ENCODE peak calls at places on chromosomes 3 and 15, in four cellular contexts. B is testis; Y is gastrocnemius medialis; F is CD4-positive, alpha-beta T cell. M is an unnamed sample.

GRCh38 chr15:77426871-77427270 is 6.2 kb downstream of the HMG20A start:
- DNase-seq in Y (no peak), F (no peak), B (no peak), M (no peak)

GRCh38 chr15:29473621-29474105 is 204.0 kb upstream of the NSMCE3 start:
- DNase-seq in Y (no peak), F (no peak), B (no peak), M (no peak)

GRCh38 chr3:17183951-17184550 is 299.3 kb downstream of the PLCL2 start:
- DNase-seq in F (no peak), Y (no peak), B (no peak), M (no peak)

GRCh38 chr15:71804226-71804625 is 6.1 kb upstream of the NR2E3 start:
- DNase-seq in F (no peak), B (no peak), Y (no peak), M (no peak)

GRCh38 chr15:90376789-90377188 is 11.3 kb upstream of the IQGAP1 start:
- DNase-seq in Y (no peak), B (no peak), F (peak), M (no peak)

GRCh38 chr15:90018216-90018831 is 17.2 kb downstream of the ZNF710 start:
- DNase-seq in Y (no peak), B (no peak), F (no peak), M (no peak)

GRCh38 chr3:72329354-72329753 is 518.9 kb downstream of the SHQ1 start:
- DNase-seq in F (no peak), Y (no peak), B (peak), M (no peak)

GRCh38 chr3:115783938-115784738 is 160.8 kb downstream of the GAP43 start:
- DNase-seq in B (peak), F (peak), Y (peak), M (peak)

GRCh38 chr3:38084019-38084968 is 45.3 kb downstream of the DLEC1 start:
- DNase-seq in B (peak), Y (no peak), F (no peak), M (no peak)

GRCh38 chr15:81160312-81161214 is 26.5 kb downstream of the CFAP161 start:
- DNase-seq in F (no peak), Y (peak), B (peak), M (no peak)

GRCh38 chr15:71203573-71204444 is 88.5 kb downstream of the THSD4 start:
- DNase-seq in F (no peak), Y (no peak), B (no peak), M (no peak)

GRCh38 chr3:71752911-71753715 is 542 bp upstream of the GPR27 start:
- DNase-seq in Y (no peak), B (peak), F (no peak), M (no peak)

GRCh38 chr15:39095218-39095879 is 485.5 kb upstream of the THBS1 start:
- DNase-seq in Y (no peak), F (no peak), B (no peak), M (no peak)

GRCh38 chr15:85504739-85505676 is 124.6 kb downstream of the AKAP13 start:
- DNase-seq in B (peak), F (peak), Y (peak), M (no peak)
- TF ChIP-seq CTCF in B (peak), F (peak), Y (peak), M (peak)

DNA sequence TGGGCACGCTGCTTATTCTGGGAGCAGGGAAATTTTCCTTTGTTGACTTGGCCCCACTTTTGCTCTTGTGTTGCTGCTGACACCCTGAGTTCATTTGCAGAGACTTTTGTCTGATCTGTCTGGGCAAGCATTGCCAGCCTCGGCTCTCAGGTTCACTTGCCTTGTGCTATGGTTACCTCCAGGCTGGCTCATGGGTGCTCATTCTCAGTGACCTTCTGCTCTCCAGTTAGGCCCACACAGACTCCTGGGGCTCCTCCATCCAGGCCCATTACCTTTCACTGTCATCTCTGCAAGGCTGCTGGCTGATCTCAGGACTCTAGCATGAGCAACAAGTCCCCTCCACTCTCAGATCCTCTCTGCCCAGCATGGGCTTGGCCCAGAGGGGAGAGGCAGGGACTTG is 108.3 kb downstream of the IL20RB start:
- DNase-seq in F (no peak), B (no peak), Y (no peak), M (no peak)
- TF ChIP-seq CTCF in F (no peak), B (no peak), Y (no peak), M (no peak)

DNA sequence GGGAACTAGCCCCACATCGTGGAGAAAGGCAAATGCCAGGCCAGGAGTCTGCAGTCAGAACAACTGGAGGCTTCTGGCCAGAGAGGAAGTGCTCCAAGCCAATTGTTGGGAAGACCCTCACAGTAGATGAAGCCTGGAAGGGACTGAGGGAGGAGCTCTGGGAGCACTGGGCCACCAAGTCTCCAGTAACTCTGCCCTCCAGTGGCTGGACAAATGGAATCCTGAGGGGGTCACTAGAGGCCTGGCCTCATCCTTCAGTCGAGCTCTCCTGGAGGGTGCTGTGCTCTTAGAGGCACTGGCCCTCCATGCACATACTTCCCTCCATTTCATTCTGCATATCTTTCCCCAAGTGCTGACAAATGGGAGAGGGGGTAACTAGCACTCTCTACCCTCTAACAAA is 103.0 kb downstream of the MYLK start:
- DNase-seq in B (no peak), Y (no peak), F (no peak), M (no peak)
- TF ChIP-seq CTCF in B (no peak), Y (no peak), F (no peak), M (no peak)

GRCh38 chr15:59105839-59106238 is 893 bp downstream of the CCNB2 start:
- DNase-seq in F (no peak), B (no peak), Y (no peak), M (no peak)
- TF ChIP-seq CTCF in F (no peak), B (no peak), Y (no peak), M (no peak)

DNA sequence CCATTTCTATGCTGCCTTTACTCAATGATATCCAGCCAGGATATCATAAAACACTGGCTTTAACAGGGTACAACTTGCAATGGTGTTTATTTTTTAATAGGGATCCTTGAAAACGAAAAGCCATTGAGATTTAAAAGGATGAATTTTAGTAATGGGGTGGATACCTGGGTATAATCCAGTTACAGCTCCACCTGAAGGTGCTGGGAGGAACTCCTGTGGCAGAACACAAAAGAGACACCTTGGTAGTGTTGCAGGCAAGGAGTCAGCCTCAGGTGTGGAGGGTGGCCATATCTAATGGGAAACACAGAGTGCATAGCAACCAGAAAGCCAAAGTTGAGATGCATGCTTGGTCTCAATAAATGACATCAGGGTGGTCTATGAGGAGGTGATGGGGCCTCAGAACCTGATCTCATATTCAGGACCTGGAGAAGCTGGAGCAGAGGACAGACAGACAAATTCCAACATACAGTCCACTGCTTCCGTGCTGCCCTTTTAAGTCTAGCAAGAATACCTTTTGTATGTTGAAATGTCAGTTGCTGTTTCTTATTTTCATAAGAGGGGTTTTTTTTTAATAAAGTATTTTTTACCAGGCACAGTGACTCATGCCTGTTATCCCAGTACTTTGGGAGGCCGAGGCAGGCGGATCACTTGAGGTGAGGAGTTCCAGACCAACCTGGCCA is 12.0 kb upstream of the PAQR9 start:
- DNase-seq in Y (no peak), F (no peak), B (no peak), M (no peak)
- TF ChIP-seq CTCF in Y (no peak), F (no peak), B (no peak), M (no peak)

GRCh38 chr15:50321680-50322079 is 33.3 kb downstream of the GABPB1 start:
- DNase-seq in Y (no peak), F (no peak), B (no peak), M (no peak)

GRCh38 chr15:50318697-50319096 is 36.3 kb downstream of the GABPB1 start:
- DNase-seq in B (no peak), Y (no peak), F (no peak), M (no peak)

GRCh38 chr15:50312636-50313035 is 42.4 kb downstream of the GABPB1 start:
- DNase-seq in B (no peak), F (no peak), Y (no peak), M (no peak)

GRCh38 chr15:50320504-50320903 is 34.5 kb downstream of the GABPB1 start:
- DNase-seq in F (no peak), Y (no peak), B (no peak), M (no peak)

DNA sequence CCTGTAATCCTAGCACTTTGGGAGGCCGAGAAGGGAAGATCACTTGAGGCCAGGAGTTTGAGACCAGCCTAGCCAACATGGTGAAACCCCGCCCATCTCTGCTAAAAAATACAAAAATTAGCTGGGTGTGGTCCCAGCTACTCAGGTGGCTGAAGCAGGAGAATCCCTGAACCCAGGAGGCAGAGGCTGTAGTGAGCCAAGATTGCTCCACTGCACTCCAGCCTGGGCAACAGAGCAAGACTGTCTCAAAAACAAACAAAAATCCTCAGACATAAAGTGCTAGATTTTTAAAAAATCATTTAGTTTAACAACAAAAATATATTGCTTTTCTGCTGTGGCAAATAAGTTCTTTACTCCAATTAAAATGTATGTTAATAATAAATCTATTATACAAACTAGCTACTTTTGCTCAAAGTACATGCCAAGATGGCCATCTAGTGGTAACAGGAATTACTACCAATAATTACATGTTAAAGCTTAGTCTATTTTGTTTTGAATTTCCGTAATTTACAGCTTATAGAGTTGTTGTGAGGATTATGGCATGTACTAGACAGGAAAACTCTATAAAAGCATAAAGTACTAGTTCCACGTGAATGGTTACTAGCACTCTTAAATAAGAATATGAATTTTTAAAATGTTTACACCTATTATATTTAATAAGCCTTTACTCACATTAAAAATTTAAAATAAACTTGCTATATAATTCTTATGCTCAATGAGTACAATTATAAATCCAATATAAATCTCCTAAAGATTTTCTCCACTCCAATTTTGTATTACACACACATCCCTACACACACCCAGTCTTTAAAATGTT is 39.0 kb downstream of the GABPB1 start:
- DNase-seq in F (no peak), B (no peak), Y (no peak), M (no peak)
- TF ChIP-seq CTCF in F (peak), B (peak), Y (peak), M (peak)

DNA sequence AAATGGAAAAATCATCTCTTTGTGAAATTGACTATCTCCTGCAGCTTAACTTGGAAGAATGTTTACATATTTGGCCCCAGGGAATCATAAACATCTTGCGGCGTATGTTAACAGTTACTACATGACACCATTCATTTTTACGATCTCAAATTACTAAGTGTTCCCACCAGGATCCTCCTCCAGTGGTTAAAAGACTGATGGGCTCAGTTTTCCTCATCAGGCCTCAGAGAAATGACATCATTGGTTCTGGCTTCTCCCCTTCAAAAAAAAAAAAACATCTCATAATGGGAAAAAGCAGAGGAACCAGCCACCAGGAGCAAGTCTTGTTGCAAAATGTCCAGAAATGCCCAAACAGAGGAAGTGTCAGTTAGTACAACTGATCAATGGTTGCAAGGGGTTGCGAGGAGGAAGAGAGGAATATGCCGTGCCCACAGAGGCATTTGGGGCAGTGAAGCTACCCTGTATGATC is 70.5 kb upstream of the LIPC start:
- DNase-seq in Y (no peak), B (no peak), F (no peak), M (no peak)
- TF ChIP-seq CTCF in Y (no peak), B (no peak), F (no peak), M (no peak)

DNA sequence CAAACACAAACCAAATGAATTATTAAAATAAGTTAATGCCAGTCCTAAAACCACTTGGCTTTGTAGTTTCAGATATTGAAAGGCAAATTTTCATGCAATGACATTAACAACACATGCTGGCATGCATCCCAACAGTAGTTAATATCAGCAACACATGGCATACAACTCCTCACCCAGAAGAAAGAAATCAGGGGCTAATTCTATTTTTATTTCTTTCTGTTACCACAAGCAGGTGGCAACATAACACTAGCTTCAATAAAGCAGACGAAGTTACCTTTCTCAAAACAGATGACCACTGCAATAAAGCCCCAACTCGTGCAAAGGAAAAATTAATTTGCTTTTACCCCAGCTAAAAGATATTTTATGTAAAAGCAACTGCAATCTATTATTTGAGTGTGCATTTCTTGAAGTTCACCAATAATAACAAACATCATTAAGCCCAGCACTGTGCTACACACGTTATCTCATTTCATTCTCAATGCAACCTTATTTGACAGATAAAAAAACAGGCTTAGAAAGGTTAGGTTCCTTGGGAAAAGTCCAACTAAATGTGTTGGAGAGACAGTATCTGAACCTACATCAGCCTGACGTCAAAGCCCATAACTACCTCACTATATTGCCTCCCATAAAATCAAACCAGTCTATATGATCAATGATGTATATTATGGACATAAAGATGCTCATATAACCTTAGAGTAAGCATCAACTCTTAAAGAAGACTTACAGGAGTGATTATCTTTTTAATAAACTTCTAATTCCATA is 2.8 kb downstream of the TOP2B start:
- DNase-seq in Y (no peak), B (no peak), F (no peak), M (no peak)
- TF ChIP-seq CTCF in Y (no peak), B (no peak), F (no peak), M (no peak)

GRCh38 chr3:100001514-100002270 is 112.6 kb downstream of the FILIP1L start:
- DNase-seq in B (no peak), F (no peak), Y (no peak), M (no peak)
- TF ChIP-seq CTCF in B (no peak), F (no peak), Y (no peak), M (no peak)

M was measured in mesothelial cell of epicardium.